ENCODE peak calls at places on chromosome 1, in five cellular contexts. W, I, G, V and H are unnamed samples.

GRCh38 chr1:67831850-67832513 is 1.3 kb downstream of the GNG12 start:
- DNase-seq in V (peak), W (peak), I (peak), G (peak), H (peak)

GRCh38 chr1:235971020-235971419 is 93.9 kb downstream of the NID1 start:
- DNase-seq in G (no peak), V (no peak), I (no peak), W (no peak), H (no peak)

GRCh38 chr1:231665046-231665445 is 38.5 kb downstream of the DISC1 start:
- DNase-seq in G (no peak), I (no peak), V (no peak), W (no peak), H (no peak)

GRCh38 chr1:77514871-77515776 is 167.3 kb downstream of the ZZZ3 start:
- DNase-seq in G (no peak), W (no peak), V (peak), I (no peak), H (no peak)

GRCh38 chr1:68590473-68590872 is 93.6 kb upstream of the DEPDC1 start:
- DNase-seq in V (no peak), W (no peak), G (no peak), I (no peak), H (no peak)

GRCh38 chr1:25239681-25240541 is 7.3 kb downstream of the RSRP1 start:
- DNase-seq in G (peak), W (peak), I (peak), V (peak), H (peak)

GRCh38 chr1:201933840-201934430 is 12.4 kb downstream of the LMOD1 start:
- DNase-seq in W (no peak), G (no peak), I (no peak), V (peak), H (no peak)

GRCh38 chr1:93180723-93181613 is at the start of gene CCDC18:
- DNase-seq in I (no peak), V (peak), G (no peak), W (no peak), H (no peak)

GRCh38 chr1:189847613-189848012 is 630.1 kb downstream of the BRINP3 start:
- DNase-seq in I (no peak), G (no peak), W (no peak), V (no peak), H (no peak)

GRCh38 chr1:54748094-54748835 is 16.1 kb downstream of the PARS2 start:
- DNase-seq in W (no peak), V (no peak), G (no peak), I (no peak), H (no peak)

GRCh38 chr1:171817511-171818265 is 23.6 kb upstream of the DNM3 start:
- DNase-seq in W (no peak), I (no peak), V (peak), G (no peak), H (no peak)

GRCh38 chr1:201025571-201026002 is 2.1 kb upstream of the KIF21B start:
- DNase-seq in V (peak), G (no peak), W (no peak), I (peak), H (no peak)